ENCODE peak calls at places on chromosomes 6 and 20, in four cellular contexts. V is mucosa of gallbladder; R is NCI-H2029; U is naive thymus-derived CD4-positive, alpha-beta T cell. S is an unnamed sample.

GRCh38 chr6:42293579-42293978 is 75.9 kb upstream of the MRPS10 start:
- DNase-seq in U (no peak), R (no peak), V (no peak), S (no peak)

GRCh38 chr20:11012975-11013374 is 339.2 kb upstream of the JAG1 start:
- DNase-seq in R (no peak), V (no peak), U (no peak), S (no peak)

GRCh38 chr6:20665290-20665689 is 131.0 kb downstream of the CDKAL1 start:
- DNase-seq in R (no peak), V (no peak), U (no peak), S (no peak)

GRCh38 chr6:123587838-123588545 is 48.8 kb downstream of the TRDN start:
- DNase-seq in V (no peak), R (no peak), U (no peak), S (no peak)

GRCh38 chr6:132683543-132683942 is 24.6 kb upstream of the TAAR1 start:
- DNase-seq in V (no peak), U (no peak), R (no peak), S (no peak)

GRCh38 chr20:32456869-32457421 is 98.8 kb downstream of the ASXL1 start:
- DNase-seq in U (no peak), V (no peak), R (no peak), S (no peak)

GRCh38 chr6:46490425-46491200 is 636 bp downstream of the RCAN2 start:
- DNase-seq in R (no peak), U (no peak), V (peak; percentile 29), S (no peak)

GRCh38 chr6:150118208-150118607 is 24.6 kb upstream of the PPP1R14C start:
- DNase-seq in R (no peak), U (no peak), V (no peak), S (no peak)

GRCh38 chr6:55082021-55082420 is 92.3 kb upstream of the HCRTR2 start:
- DNase-seq in U (no peak), R (no peak), V (no peak), S (no peak)

GRCh38 chr20:56748476-56749377 is 119.6 kb downstream of the TFAP2C start:
- DNase-seq in U (no peak), R (no peak), V (no peak), S (no peak)

GRCh38 chr6:140370949-140371348 is 996.5 kb upstream of the CITED2 start:
- DNase-seq in V (no peak), U (no peak), R (no peak), S (no peak)

GRCh38 chr6:33837070-33837469 is 33.3 kb upstream of the MLN start:
- DNase-seq in R (no peak), U (no peak), V (no peak), S (no peak)

GRCh38 chr6:164753517-164753916 is 555.9 kb downstream of the C6orf118 start:
- DNase-seq in R (no peak), U (no peak), V (no peak), S (no peak)

GRCh38 chr6:21404577-21404976 is 189.0 kb upstream of the SOX4 start:
- DNase-seq in U (no peak), R (no peak), V (no peak), S (no peak)

GRCh38 chr6:16776394-16777017 is 15.2 kb upstream of the ATXN1 start:
- DNase-seq in V (no peak), U (no peak), R (no peak), S (no peak)

GRCh38 chr6:66897576-66897975 is 1190.5 kb upstream of the EYS start:
- DNase-seq in R (no peak), U (no peak), V (no peak), S (peak; percentile 29)

GRCh38 chr20:41981746-41982145 is 363.6 kb upstream of the CHD6 start:
- DNase-seq in R (no peak), V (no peak), U (no peak), S (no peak)

GRCh38 chr20:47717421-47717820 is 67.9 kb downstream of the SULF2 start:
- DNase-seq in R (no peak), V (no peak), U (no peak), S (no peak)

GRCh38 chr6:4441981-4442434 is 306.6 kb upstream of the ECI2 start:
- DNase-seq in U (no peak), V (no peak), R (no peak), S (no peak)

GRCh38 chr6:87914637-87915395 is 132.8 kb upstream of the SPACA1 start:
- DNase-seq in V (no peak), U (no peak), R (no peak), S (peak; percentile 14)

GRCh38 chr6:119201486-119201885 is 123.0 kb upstream of the FAM184A start:
- DNase-seq in U (no peak), R (peak; percentile 42), V (no peak), S (no peak)

GRCh38 chr20:2387180-2387577 is 6.5 kb downstream of the TGM6 start:
- DNase-seq in R (no peak), V (no peak), U (no peak), S (peak; percentile 76)

GRCh38 chr6:6471276-6471675 is 117.2 kb upstream of the LY86 start:
- DNase-seq in U (no peak), R (no peak), V (no peak), S (no peak)

GRCh38 chr6:134774244-134774643 is 175.7 kb downstream of the ALDH8A1 start:
- DNase-seq in U (no peak), R (no peak), V (no peak), S (no peak)

GRCh38 chr20:34549291-34549928 is 9.1 kb upstream of the MAP1LC3A start:
- DNase-seq in R (peak; percentile 37), U (no peak), V (no peak), S (no peak)

GRCh38 chr6:9484686-9485085 is 930.2 kb downstream of the TFAP2A start:
- DNase-seq in U (no peak), V (no peak), R (no peak), S (no peak)

S was measured in DND-41.